ENCODE peak calls at places on chromosomes 12 and 14, in nine cellular contexts. C is endodermal cell; R is fibroblast of mammary gland; H is CD8-positive, alpha-beta T cell; K is NB4; W is lower lobe of right lung; O is trophoblast cell; S is fibroblast of pulmonary artery; P is GM12864. Z is an unnamed sample.
A peak's percentile ranks its signal among the peaks of the same experiment; 100 is the strongest.

GRCh38 chr12:66011731-66012130 is 118.8 kb downstream of the LLPH start:
- DNase-seq in W (no peak), O (no peak), K (no peak), C (no peak), S (peak; percentile 68), R (peak; percentile 76), H (no peak), P (no peak), Z (no peak)

GRCh38 chr12:108696111-108696995 is 35.0 kb downstream of the CORO1C start:
- DNase-seq in C (no peak), O (peak; percentile 25), K (peak; percentile 48), S (peak; percentile 100), P (no peak), R (peak; percentile 100), H (no peak), W (no peak), Z (no peak)

GRCh38 chr14:34750670-34751069 is 36.3 kb upstream of the CFL2 start:
- DNase-seq in W (no peak), S (peak; percentile 79), C (no peak), H (no peak), P (no peak), K (no peak), R (peak; percentile 70), O (no peak), Z (no peak)

GRCh38 chr12:24933694-24934407 is 15.1 kb downstream of the BCAT1 start:
- DNase-seq in W (no peak), O (no peak), H (no peak), K (no peak), R (no peak), S (no peak), P (no peak), C (no peak), Z (no peak)

GRCh38 chr12:42798811-42799438 is 209.4 kb upstream of the PRICKLE1 start:
- DNase-seq in P (no peak), S (peak; percentile 24), R (peak; percentile 27), H (no peak), W (no peak), O (no peak), C (no peak), K (peak; percentile 11), Z (no peak)

GRCh38 chr12:66399626-66399931 is 97.3 kb downstream of the HELB start:
- DNase-seq in W (no peak), R (no peak), H (no peak), K (no peak), C (no peak), P (no peak), O (no peak), S (no peak), Z (no peak)

GRCh38 chr14:104864267-104865068 is 600 bp upstream of the CEP170B start:
- DNase-seq in K (peak; percentile 1), R (no peak), O (peak; percentile 71), S (no peak), H (no peak), W (peak; percentile 81), P (no peak), C (peak; percentile 92), Z (peak; percentile 31)

GRCh38 chr14:74988131-74988530 is 14.6 kb upstream of the EIF2B2 start:
- DNase-seq in H (no peak), W (no peak), R (peak; percentile 28), S (peak; percentile 86), K (no peak), P (no peak), C (no peak), O (peak; percentile 56), Z (no peak)

GRCh38 chr12:52713960-52714886 is 10.9 kb upstream of the KRT77 start:
- DNase-seq in K (no peak), P (no peak), C (peak; percentile 91), H (peak; percentile 39), W (no peak), R (no peak), O (no peak), S (no peak), Z (no peak)

GRCh38 chr14:71597955-71598659 is 334.1 kb upstream of the RGS6 start:
- DNase-seq in K (peak; percentile 63), H (no peak), W (no peak), C (no peak), S (no peak), P (peak; percentile 33), O (no peak), R (no peak), Z (no peak)

GRCh38 chr14:104717646-104718045 is 6.4 kb upstream of the ADSS1 start:
- DNase-seq in W (no peak), K (no peak), H (no peak), R (no peak), S (no peak), P (no peak), C (no peak), O (no peak), Z (no peak)

GRCh38 chr14:47843236-47843635 is 167.8 kb upstream of the MDGA2 start:
- DNase-seq in S (no peak), H (no peak), O (no peak), P (no peak), K (no peak), R (no peak), C (no peak), W (no peak), Z (no peak)

GRCh38 chr14:31320216-31320615 is 100.1 kb downstream of the HEATR5A start:
- DNase-seq in R (no peak), P (no peak), S (no peak), K (no peak), O (no peak), H (no peak), C (no peak), W (no peak), Z (peak; percentile 65)

DNA sequence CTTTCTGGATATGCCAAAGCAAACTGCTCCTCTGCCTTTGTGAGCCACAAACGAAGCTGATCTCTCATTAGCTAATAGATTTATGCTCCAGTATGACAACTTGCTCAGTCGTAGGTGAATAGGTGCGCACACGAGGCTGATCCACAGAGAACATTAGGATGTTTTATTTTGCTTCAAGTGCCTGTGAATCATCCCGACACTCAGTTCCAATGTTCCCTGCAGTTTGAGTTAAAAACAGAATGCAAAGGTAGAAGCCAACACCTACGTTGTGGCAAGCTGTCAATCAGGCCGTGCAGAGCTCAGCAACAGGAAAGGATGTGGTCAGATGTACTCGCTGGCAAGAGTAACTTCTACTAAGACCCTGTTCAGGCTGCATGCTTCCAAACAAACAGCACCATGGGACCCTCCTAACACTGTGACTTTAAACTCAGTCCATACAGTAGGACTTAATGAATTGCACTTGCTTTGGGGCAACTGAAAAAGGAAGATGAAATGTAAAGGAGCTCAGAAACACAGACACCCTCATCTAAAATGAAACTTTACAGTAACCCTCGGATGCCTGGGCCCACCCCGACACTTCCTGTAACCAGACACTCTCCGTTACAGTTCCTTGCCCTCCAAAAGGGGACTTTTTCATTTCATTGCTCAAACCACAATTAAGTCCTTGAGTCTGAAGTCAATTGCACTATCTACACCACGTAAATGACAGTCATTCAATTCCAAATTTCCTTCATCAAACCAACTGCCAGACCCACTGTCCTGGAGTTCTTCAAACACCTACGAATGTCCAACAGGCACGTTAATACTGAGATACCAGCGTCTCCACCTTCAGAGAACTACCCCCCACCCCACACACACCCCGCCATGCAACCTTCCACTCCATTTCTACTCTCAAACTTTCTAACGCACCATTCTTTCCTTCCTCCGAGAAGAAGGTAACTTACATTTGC is 1.6 kb downstream of the CCDC88C start:
- DNase-seq in C (peak; percentile 50), K (peak; percentile 79), H (peak; percentile 65), S (no peak), P (peak; percentile 81), W (no peak), O (no peak), R (no peak), Z (no peak)
- H3K4me3 ChIP-seq in C (peak overlapping the region; percentile 89), K (peak overlapping the region; percentile 76), H (peak overlapping the region; percentile 77), S (no peak overlapping the region), P (peak overlapping the region; percentile 87), W (peak overlapping the region; percentile 79), O (no peak overlapping the region), R (no peak overlapping the region), Z (peak overlapping the region; percentile 66)

DNA sequence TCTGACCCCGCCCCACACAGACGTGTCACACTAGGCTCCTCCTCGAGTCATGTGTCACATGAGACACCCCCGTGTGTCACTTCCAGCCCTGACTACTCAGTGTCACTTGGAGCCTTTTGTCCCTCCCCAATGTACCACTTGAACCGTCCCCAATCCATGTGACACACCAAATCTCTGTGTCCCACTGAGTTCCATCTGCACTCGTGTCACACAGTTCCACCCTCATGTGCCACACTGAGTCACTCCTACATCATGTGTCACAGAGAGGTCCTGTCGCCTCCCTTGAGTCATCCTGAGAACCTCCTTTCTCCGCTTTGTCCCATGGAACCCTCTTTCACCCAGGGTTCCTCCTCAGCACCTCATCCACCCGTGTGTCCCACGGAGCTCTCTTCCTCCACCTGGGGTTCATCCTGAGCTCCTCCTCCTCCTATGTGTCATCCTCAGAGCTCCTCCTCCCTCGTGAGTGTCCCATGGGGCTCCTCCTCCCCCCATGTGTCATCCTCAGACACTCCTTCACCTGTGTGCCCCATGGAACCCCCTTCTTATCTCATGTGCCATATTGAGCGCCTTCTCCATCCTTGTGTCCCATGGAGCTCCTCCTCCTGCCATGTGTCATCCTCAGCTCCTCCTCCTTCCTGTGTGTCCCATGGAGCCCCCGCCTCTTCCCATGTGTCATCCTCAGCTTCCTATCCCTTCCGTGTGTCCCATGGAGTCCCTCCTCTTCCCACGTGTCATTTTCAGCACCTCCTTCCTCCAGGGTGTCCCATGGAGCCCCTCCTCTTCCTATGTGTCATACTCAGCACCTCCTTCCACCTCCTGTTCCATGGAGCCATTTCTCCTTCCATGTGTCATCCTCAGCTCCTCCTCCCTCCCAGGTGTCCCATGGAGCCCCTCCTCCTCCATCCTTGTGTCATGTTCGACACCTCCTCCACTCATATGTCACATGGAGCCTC is 32.0 kb downstream of the RTL1 start:
- DNase-seq in K (peak; percentile 15), O (no peak), P (peak; percentile 5), S (peak; percentile 23), C (no peak), H (no peak), W (peak; percentile 16), R (peak; percentile 69), Z (peak; percentile 34)
- H3K4me3 ChIP-seq in K (no peak overlapping the region), O (no peak overlapping the region), P (no peak overlapping the region), S (no peak overlapping the region), C (no peak overlapping the region), H (no peak overlapping the region), W (no peak overlapping the region), R (no peak overlapping the region), Z (no peak overlapping the region)

GRCh38 chr12:57178213-57178612 is 30.8 kb upstream of the LRP1-AS start:
- DNase-seq in S (no peak), C (no peak), R (no peak), P (no peak), O (no peak), K (peak; percentile 47), W (no peak), H (no peak), Z (no peak)
- H3K4me3 ChIP-seq in S (no peak overlapping the region), C (no peak overlapping the region), R (no peak overlapping the region), P (no peak overlapping the region), O (no peak overlapping the region), K (no peak overlapping the region), W (no peak overlapping the region), H (no peak overlapping the region), Z (no peak overlapping the region)

DNA sequence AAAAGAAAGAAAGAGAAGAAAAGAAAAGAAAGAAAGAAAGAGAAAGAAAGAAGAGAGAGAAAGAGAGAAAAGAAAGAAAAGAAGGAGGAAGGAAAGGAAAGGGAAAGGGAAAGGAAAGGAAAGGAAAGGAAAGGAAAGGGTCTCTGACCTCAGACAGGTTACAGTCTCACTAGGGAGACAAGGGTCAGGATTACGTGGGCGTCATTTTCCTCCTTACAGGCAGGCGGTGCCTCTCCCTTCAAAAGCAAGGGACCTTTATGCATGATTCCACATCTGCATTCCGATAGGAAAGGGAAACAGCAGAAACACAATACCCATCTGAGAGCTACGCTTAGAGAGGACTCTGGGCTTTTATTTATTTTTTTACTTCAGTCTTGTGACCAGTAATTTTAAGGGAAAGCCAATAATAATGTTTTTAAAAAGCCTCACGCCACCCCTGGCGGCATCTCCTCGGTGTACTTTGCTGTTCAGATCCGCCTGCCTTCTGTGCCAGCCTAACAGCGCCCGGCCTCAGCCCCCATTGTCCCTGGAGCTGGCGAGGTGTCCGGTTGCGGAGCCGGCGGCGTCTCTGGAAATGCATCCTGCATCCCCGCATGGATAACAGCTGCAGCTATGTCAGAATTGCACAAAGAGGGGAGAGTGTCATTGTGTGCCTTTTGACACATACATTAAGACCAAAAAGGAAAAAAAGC is 882 bp upstream of the HIP1R start:
- DNase-seq in C (peak; percentile 92), K (peak; percentile 36), H (no peak), S (peak; percentile 57), O (peak; percentile 85), R (peak; percentile 58), W (peak; percentile 59), P (no peak), Z (no peak)
- H3K4me3 ChIP-seq in C (peak overlapping the region; percentile 78), K (no peak overlapping the region), H (peak overlapping the region; percentile 40), S (peak overlapping the region; percentile 70), O (no peak overlapping the region), R (peak overlapping the region; percentile 45), W (peak overlapping the region; percentile 70), P (peak overlapping the region; percentile 14), Z (peak overlapping the region; percentile 77)